ENCODE peak calls at places on chromosomes 12 and 14, in nine cellular contexts. One of them, this sample, is unnamed.

GRCh38 chr14:90426663-90427062 is 29.8 kb downstream of the CALM1 start:
- DNase-seq in AG04450: no peak
- DNase-seq in fibroblast of lung: peak; percentile 41
- DNase-seq in esophagus squamous epithelium: no peak
- DNase-seq in fibroblast of the aortic adventitia: peak; percentile 39
- DNase-seq in cardiac muscle cell: peak; percentile 61
- DNase-seq in cardiac fibroblast: peak; percentile 86
- DNase-seq in stomach: peak; percentile 52
- DNase-seq in HL-60: no peak
- DNase-seq in this sample: no peak

GRCh38 chr12:9798008-9798619 is 29.2 kb upstream of the KLRF1 start:
- DNase-seq in AG04450: no peak
- DNase-seq in fibroblast of lung: peak; percentile 61
- DNase-seq in esophagus squamous epithelium: peak; percentile 5
- DNase-seq in fibroblast of the aortic adventitia: peak; percentile 47
- DNase-seq in cardiac muscle cell: peak; percentile 76
- DNase-seq in cardiac fibroblast: peak; percentile 65
- DNase-seq in stomach: peak; percentile 49
- DNase-seq in HL-60: peak; percentile 89
- DNase-seq in this sample: peak; percentile 92

GRCh38 chr12:131793623-131794022 is 34.6 kb upstream of the MMP17 start:
- DNase-seq in AG04450: no peak
- DNase-seq in fibroblast of lung: no peak
- DNase-seq in esophagus squamous epithelium: no peak
- DNase-seq in fibroblast of the aortic adventitia: no peak
- DNase-seq in cardiac muscle cell: no peak
- DNase-seq in cardiac fibroblast: peak; percentile 5
- DNase-seq in stomach: no peak
- DNase-seq in HL-60: no peak
- DNase-seq in this sample: no peak

GRCh38 chr12:120290541-120291312 is 976 bp downstream of the RNU4-2 start:
- DNase-seq in AG04450: no peak
- DNase-seq in fibroblast of lung: no peak
- DNase-seq in esophagus squamous epithelium: no peak
- DNase-seq in fibroblast of the aortic adventitia: no peak
- DNase-seq in cardiac muscle cell: no peak
- DNase-seq in cardiac fibroblast: peak; percentile 13
- DNase-seq in stomach: peak; percentile 42
- DNase-seq in HL-60: peak; percentile 54
- DNase-seq in this sample: no peak

GRCh38 chr14:92263681-92264080 is 59.3 kb upstream of the SLC24A4 start:
- DNase-seq in AG04450: no peak
- DNase-seq in fibroblast of lung: no peak
- DNase-seq in esophagus squamous epithelium: no peak
- DNase-seq in fibroblast of the aortic adventitia: no peak
- DNase-seq in cardiac muscle cell: no peak
- DNase-seq in cardiac fibroblast: no peak
- DNase-seq in stomach: no peak
- DNase-seq in HL-60: peak; percentile 52
- DNase-seq in this sample: no peak

GRCh38 chr12:52010152-52010622 is 3.4 kb downstream of the TAMALIN start:
- DNase-seq in AG04450: peak; percentile 81
- DNase-seq in fibroblast of lung: peak; percentile 91
- DNase-seq in esophagus squamous epithelium: no peak
- DNase-seq in fibroblast of the aortic adventitia: peak; percentile 90
- DNase-seq in cardiac muscle cell: peak; percentile 91
- DNase-seq in cardiac fibroblast: peak; percentile 98
- DNase-seq in stomach: peak; percentile 38
- DNase-seq in HL-60: no peak
- DNase-seq in this sample: no peak

GRCh38 chr12:77337327-77337726 is 272.0 kb upstream of the E2F7 start:
- DNase-seq in AG04450: no peak
- DNase-seq in fibroblast of lung: no peak
- DNase-seq in esophagus squamous epithelium: no peak
- DNase-seq in fibroblast of the aortic adventitia: no peak
- DNase-seq in cardiac muscle cell: no peak
- DNase-seq in cardiac fibroblast: no peak
- DNase-seq in stomach: no peak
- DNase-seq in HL-60: no peak
- DNase-seq in this sample: no peak

GRCh38 chr12:22529281-22530060 is 14.9 kb downstream of the C2CD5 start:
- DNase-seq in AG04450: no peak
- DNase-seq in fibroblast of lung: peak; percentile 21
- DNase-seq in esophagus squamous epithelium: no peak
- DNase-seq in fibroblast of the aortic adventitia: peak; percentile 22
- DNase-seq in cardiac muscle cell: no peak
- DNase-seq in cardiac fibroblast: peak; percentile 29
- DNase-seq in stomach: no peak
- DNase-seq in HL-60: no peak
- DNase-seq in this sample: peak; percentile 29

GRCh38 chr12:69779928-69780327 is 41.3 kb downstream of the RAB3IP start:
- DNase-seq in AG04450: no peak
- DNase-seq in fibroblast of lung: peak; percentile 49
- DNase-seq in esophagus squamous epithelium: no peak
- DNase-seq in fibroblast of the aortic adventitia: peak; percentile 34
- DNase-seq in cardiac muscle cell: no peak
- DNase-seq in cardiac fibroblast: peak; percentile 49
- DNase-seq in stomach: no peak
- DNase-seq in HL-60: no peak
- DNase-seq in this sample: no peak

GRCh38 chr14:75144944-75145343 is 18.1 kb upstream of the NEK9 start:
- DNase-seq in AG04450: no peak
- DNase-seq in fibroblast of lung: no peak
- DNase-seq in esophagus squamous epithelium: no peak
- DNase-seq in fibroblast of the aortic adventitia: no peak
- DNase-seq in cardiac muscle cell: no peak
- DNase-seq in cardiac fibroblast: peak; percentile 43
- DNase-seq in stomach: no peak
- DNase-seq in HL-60: peak; percentile 65
- DNase-seq in this sample: no peak

GRCh38 chr12:108856428-108857157 is 790 bp downstream of the SSH1 start:
- DNase-seq in AG04450: no peak
- DNase-seq in fibroblast of lung: peak; percentile 78
- DNase-seq in esophagus squamous epithelium: no peak
- DNase-seq in fibroblast of the aortic adventitia: peak; percentile 89
- DNase-seq in cardiac muscle cell: peak; percentile 55
- DNase-seq in cardiac fibroblast: peak; percentile 71
- DNase-seq in stomach: peak; percentile 83
- DNase-seq in HL-60: peak; percentile 21
- DNase-seq in this sample: peak; percentile 59

GRCh38 chr12:131620520-131620919 is 90.4 kb upstream of the SFSWAP start:
- DNase-seq in AG04450: no peak
- DNase-seq in fibroblast of lung: no peak
- DNase-seq in esophagus squamous epithelium: no peak
- DNase-seq in fibroblast of the aortic adventitia: no peak
- DNase-seq in cardiac muscle cell: no peak
- DNase-seq in cardiac fibroblast: no peak
- DNase-seq in stomach: no peak
- DNase-seq in HL-60: no peak
- DNase-seq in this sample: no peak

GRCh38 chr14:104299993-104300761 is 161.8 kb downstream of the KIF26A start:
- DNase-seq in AG04450: no peak
- DNase-seq in fibroblast of lung: no peak
- DNase-seq in esophagus squamous epithelium: no peak
- DNase-seq in fibroblast of the aortic adventitia: no peak
- DNase-seq in cardiac muscle cell: no peak
- DNase-seq in cardiac fibroblast: no peak
- DNase-seq in stomach: peak; percentile 62
- DNase-seq in HL-60: no peak
- DNase-seq in this sample: no peak

GRCh38 chr14:100285021-100285912 is 21.0 kb downstream of the SLC25A29 start:
- DNase-seq in AG04450: no peak
- DNase-seq in fibroblast of lung: peak; percentile 53
- DNase-seq in esophagus squamous epithelium: no peak
- DNase-seq in fibroblast of the aortic adventitia: peak; percentile 42
- DNase-seq in cardiac muscle cell: peak; percentile 81
- DNase-seq in cardiac fibroblast: peak; percentile 66
- DNase-seq in stomach: peak; percentile 76
- DNase-seq in HL-60: peak; percentile 66
- DNase-seq in this sample: peak; percentile 86

GRCh38 chr14:51490205-51490604 is 161.5 kb upstream of the FRMD6 start:
- DNase-seq in AG04450: no peak
- DNase-seq in fibroblast of lung: peak; percentile 18
- DNase-seq in esophagus squamous epithelium: no peak
- DNase-seq in fibroblast of the aortic adventitia: peak; percentile 39
- DNase-seq in cardiac muscle cell: no peak
- DNase-seq in cardiac fibroblast: no peak
- DNase-seq in stomach: no peak
- DNase-seq in HL-60: no peak
- DNase-seq in this sample: no peak

GRCh38 chr14:43105305-43105704 is 1401.8 kb downstream of the FSCB start:
- DNase-seq in AG04450: no peak
- DNase-seq in fibroblast of lung: no peak
- DNase-seq in esophagus squamous epithelium: no peak
- DNase-seq in fibroblast of the aortic adventitia: no peak
- DNase-seq in cardiac muscle cell: no peak
- DNase-seq in cardiac fibroblast: no peak
- DNase-seq in stomach: no peak
- DNase-seq in HL-60: no peak
- DNase-seq in this sample: no peak

GRCh38 chr12:53561590-53561953 is 54.3 kb upstream of the NPFF start:
- DNase-seq in AG04450: peak; percentile 63
- DNase-seq in fibroblast of lung: peak; percentile 88
- DNase-seq in esophagus squamous epithelium: no peak
- DNase-seq in fibroblast of the aortic adventitia: peak; percentile 82
- DNase-seq in cardiac muscle cell: no peak
- DNase-seq in cardiac fibroblast: peak; percentile 89
- DNase-seq in stomach: no peak
- DNase-seq in HL-60: no peak
- DNase-seq in this sample: no peak

GRCh38 chr14:22412936-22413411 is 176.1 kb downstream of the DAD1 start:
- DNase-seq in AG04450: no peak
- DNase-seq in fibroblast of lung: no peak
- DNase-seq in esophagus squamous epithelium: no peak
- DNase-seq in fibroblast of the aortic adventitia: no peak
- DNase-seq in cardiac muscle cell: no peak
- DNase-seq in cardiac fibroblast: no peak
- DNase-seq in stomach: no peak
- DNase-seq in HL-60: no peak
- DNase-seq in this sample: no peak
- TF ChIP-seq CTCF in AG04450: no peak
- TF ChIP-seq CTCF in fibroblast of lung: no peak
- TF ChIP-seq CTCF in esophagus squamous epithelium: no peak
- TF ChIP-seq CTCF in fibroblast of the aortic adventitia: no peak
- TF ChIP-seq CTCF in cardiac muscle cell: no peak
- TF ChIP-seq CTCF in cardiac fibroblast: no peak
- TF ChIP-seq CTCF in stomach: no peak
- TF ChIP-seq CTCF in HL-60: no peak
- TF ChIP-seq CTCF in this sample: no peak

DNA sequence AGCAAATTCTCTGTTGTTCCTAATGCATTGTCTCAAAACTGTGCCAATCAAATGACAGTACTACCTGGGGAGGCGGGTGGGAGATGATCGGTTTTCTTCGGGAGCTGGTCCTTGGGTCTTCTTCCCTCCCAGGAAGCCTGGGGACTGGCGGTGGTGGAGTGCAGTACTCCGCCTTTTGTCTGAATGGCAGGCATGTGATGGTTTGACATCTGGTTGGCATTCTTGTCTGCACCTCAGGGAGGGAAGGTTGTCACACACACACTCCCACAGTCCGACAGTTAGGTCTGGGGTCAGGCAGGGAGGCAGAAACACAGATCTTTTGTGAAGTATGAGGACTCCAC is 114.8 kb downstream of the SNAPC1 start:
- DNase-seq in AG04450: no peak
- DNase-seq in fibroblast of lung: no peak
- DNase-seq in esophagus squamous epithelium: no peak
- DNase-seq in fibroblast of the aortic adventitia: no peak
- DNase-seq in cardiac muscle cell: no peak
- DNase-seq in cardiac fibroblast: no peak
- DNase-seq in stomach: no peak
- DNase-seq in HL-60: no peak
- DNase-seq in this sample: no peak
- H3K4me3 ChIP-seq in AG04450: no peak overlapping the region
- H3K4me3 ChIP-seq in fibroblast of lung: no peak overlapping the region
- H3K4me3 ChIP-seq in esophagus squamous epithelium: no peak overlapping the region
- H3K4me3 ChIP-seq in fibroblast of the aortic adventitia: no peak overlapping the region
- H3K4me3 ChIP-seq in cardiac muscle cell: no peak overlapping the region
- H3K4me3 ChIP-seq in cardiac fibroblast: no peak overlapping the region
- H3K4me3 ChIP-seq in stomach: no peak overlapping the region
- H3K4me3 ChIP-seq in HL-60: no peak overlapping the region
- H3K4me3 ChIP-seq in this sample: no peak overlapping the region

DNA sequence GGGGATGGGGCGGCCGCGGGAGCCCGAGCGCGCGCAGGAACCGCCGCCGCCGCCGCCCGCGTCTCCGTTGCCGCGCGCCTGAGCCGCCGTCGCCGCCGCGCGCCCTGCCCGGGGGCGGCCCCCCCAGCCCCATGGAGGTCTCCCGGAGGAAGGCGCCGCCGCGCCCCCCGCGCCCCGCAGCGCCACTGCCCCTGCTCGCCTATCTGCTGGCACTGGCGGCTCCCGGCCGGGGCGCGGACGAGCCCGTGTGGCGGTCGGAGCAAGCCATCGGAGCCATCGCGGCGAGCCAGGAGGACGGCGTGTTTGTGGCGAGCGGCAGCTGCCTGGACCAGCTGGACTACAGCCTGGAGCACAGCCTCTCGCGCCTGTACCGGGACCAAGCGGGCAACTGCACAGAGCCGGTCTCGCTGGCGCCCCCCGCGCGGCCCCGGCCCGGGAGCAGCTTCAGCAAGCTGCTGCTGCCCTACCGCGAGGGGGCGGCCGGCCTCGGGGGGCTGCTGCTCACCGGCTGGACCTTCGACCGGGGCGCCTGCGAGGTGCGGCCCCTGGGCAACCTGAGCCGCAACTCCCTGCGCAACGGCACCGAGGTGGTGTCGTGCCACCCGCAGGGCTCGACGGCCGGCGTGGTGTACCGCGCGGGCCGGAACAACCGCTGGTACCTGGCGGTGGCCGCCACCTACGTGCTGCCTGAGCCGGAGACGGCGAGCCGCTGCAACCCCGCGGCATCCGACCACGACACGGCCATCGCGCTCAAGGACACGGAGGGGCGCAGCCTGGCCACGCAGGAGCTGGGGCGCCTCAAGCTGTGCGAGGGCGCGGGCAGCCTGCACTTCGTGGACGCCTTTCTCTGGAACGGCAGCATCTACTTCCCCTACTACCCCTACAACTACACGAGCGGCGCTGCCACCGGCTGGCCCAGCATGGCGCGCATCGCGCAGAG is 734 bp downstream of the PLXNC1 start:
- DNase-seq in AG04450: no peak
- DNase-seq in fibroblast of lung: peak; percentile 49
- DNase-seq in esophagus squamous epithelium: no peak
- DNase-seq in fibroblast of the aortic adventitia: no peak
- DNase-seq in cardiac muscle cell: peak; percentile 64
- DNase-seq in cardiac fibroblast: peak; percentile 65
- DNase-seq in stomach: peak; percentile 33
- DNase-seq in HL-60: peak; percentile 50
- DNase-seq in this sample: peak; percentile 85
- TF ChIP-seq CTCF in AG04450: peak; percentile 22
- TF ChIP-seq CTCF in fibroblast of lung: no peak
- TF ChIP-seq CTCF in esophagus squamous epithelium: no peak
- TF ChIP-seq CTCF in fibroblast of the aortic adventitia: no peak
- TF ChIP-seq CTCF in cardiac muscle cell: peak; percentile 45
- TF ChIP-seq CTCF in cardiac fibroblast: no peak
- TF ChIP-seq CTCF in stomach: no peak
- TF ChIP-seq CTCF in HL-60: no peak
- TF ChIP-seq CTCF in this sample: peak; percentile 64

DNA sequence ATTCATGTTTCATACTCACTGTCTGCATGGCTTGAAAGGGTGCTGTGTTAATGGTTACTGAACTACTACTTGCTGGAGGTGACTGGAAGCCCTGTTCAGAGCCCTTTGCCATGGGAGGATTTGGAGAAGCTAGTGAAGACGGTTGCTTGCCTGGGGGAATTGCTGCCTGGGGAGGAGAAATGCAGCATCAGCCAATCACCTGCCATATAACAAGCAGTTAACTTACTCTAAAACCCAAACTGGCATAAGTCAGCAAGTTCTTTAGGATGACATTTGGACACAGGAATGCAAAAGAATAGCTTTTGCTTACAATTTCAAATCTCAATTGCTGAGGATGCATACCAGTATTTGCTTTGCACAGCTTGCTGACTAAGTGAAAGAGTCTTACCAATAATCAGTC is 23.4 kb upstream of the IPO8 start:
- DNase-seq in AG04450: peak; percentile 54
- DNase-seq in fibroblast of lung: peak; percentile 59
- DNase-seq in esophagus squamous epithelium: no peak
- DNase-seq in fibroblast of the aortic adventitia: peak; percentile 72
- DNase-seq in cardiac muscle cell: no peak
- DNase-seq in cardiac fibroblast: peak; percentile 51
- DNase-seq in stomach: no peak
- DNase-seq in HL-60: no peak
- DNase-seq in this sample: no peak
- H3K4me3 ChIP-seq in AG04450: no peak overlapping the region
- H3K4me3 ChIP-seq in fibroblast of lung: no peak overlapping the region
- H3K4me3 ChIP-seq in esophagus squamous epithelium: no peak overlapping the region
- H3K4me3 ChIP-seq in fibroblast of the aortic adventitia: no peak overlapping the region
- H3K4me3 ChIP-seq in cardiac muscle cell: no peak overlapping the region
- H3K4me3 ChIP-seq in cardiac fibroblast: no peak overlapping the region
- H3K4me3 ChIP-seq in stomach: no peak overlapping the region
- H3K4me3 ChIP-seq in HL-60: no peak overlapping the region
- H3K4me3 ChIP-seq in this sample: no peak overlapping the region